ENCODE peak calls at places on chromosomes 2 and 18, in seven cellular contexts. Q is breast epithelium, J is Peyer's patch, P is BE2C, Y is pancreas, W is tibial artery, D is SK-N-SH. T is an unnamed sample.

GRCh38 chr2:229832499-229832898 is 89.3 kb downstream of the TRIP12 start:
- DNase-seq in P (no peak), Q (no peak), J (no peak), Y (no peak), W (no peak), D (no peak), T (no peak)

GRCh38 chr2:180979086-180979934 is 1.1 kb upstream of the UBE2E3 start:
- DNase-seq in Q (no peak), J (no peak), W (no peak), P (no peak), D (no peak), Y (no peak), T (peak; percentile 9)

GRCh38 chr2:212451786-212452200 is 86.8 kb downstream of the ERBB4 start:
- DNase-seq in D (no peak), J (no peak), Y (no peak), Q (no peak), P (no peak), W (no peak), T (no peak)

GRCh38 chr2:8872821-8873432 is 35.5 kb upstream of the KIDINS220 start:
- DNase-seq in J (no peak), W (no peak), Y (no peak), P (no peak), Q (no peak), D (peak; percentile 63), T (no peak)

GRCh38 chr2:232240896-232241295 is 137.7 kb upstream of the ALPP start:
- DNase-seq in Q (no peak), D (no peak), P (no peak), J (no peak), W (no peak), Y (no peak), T (no peak)

GRCh38 chr18:58896734-58897508 is 32.2 kb downstream of the ZNF532 start:
- DNase-seq in J (no peak), D (no peak), Y (no peak), Q (no peak), P (no peak), W (no peak), T (no peak)

GRCh38 chr2:238339395-238339780 is 19.1 kb downstream of the TRAF3IP1 start:
- DNase-seq in W (no peak), P (no peak), D (no peak), J (no peak), Y (no peak), Q (no peak), T (no peak)

GRCh38 chr2:185970148-185970852 is 231.7 kb downstream of the FSIP2 start:
- DNase-seq in P (peak; percentile 12), D (no peak), W (no peak), Q (no peak), J (peak; percentile 45), Y (no peak), T (no peak)

GRCh38 chr2:24492283-24493272 is 1.5 kb downstream of the NCOA1 start:
- DNase-seq in J (no peak), Y (no peak), W (no peak), Q (no peak), D (no peak), P (no peak), T (no peak)

GRCh38 chr2:120740375-120740764 is 4.7 kb downstream of the GLI2 start:
- DNase-seq in D (no peak), Q (no peak), W (no peak), P (no peak), J (no peak), Y (no peak), T (no peak)

GRCh38 chr2:182228073-182228473 is 198.8 kb downstream of the PDE1A start:
- DNase-seq in P (no peak), D (no peak), W (no peak), Y (no peak), Q (no peak), J (no peak), T (no peak)

GRCh38 chr2:50951416-50951815 is 80.5 kb downstream of the NRXN1 start:
- DNase-seq in Q (no peak), W (no peak), D (no peak), Y (no peak), P (no peak), J (no peak), T (no peak)

GRCh38 chr2:184793196-184793595 is 194.9 kb downstream of the ZNF804A start:
- DNase-seq in W (no peak), Y (no peak), Q (no peak), P (no peak), J (no peak), D (no peak), T (no peak)

GRCh38 chr2:209425082-209426071 is 1.5 kb downstream of the MAP2 start:
- DNase-seq in J (no peak), Y (no peak), P (peak; percentile 34), D (peak; percentile 50), W (no peak), Q (no peak), T (peak; percentile 16)

GRCh38 chr2:66574701-66575624 is 140.0 kb downstream of the MEIS1 start:
- DNase-seq in P (peak; percentile 67), W (peak; percentile 73), Q (no peak), J (no peak), D (peak; percentile 91), Y (peak; percentile 82), T (peak; percentile 77)

GRCh38 chr2:173434729-173435345 is 80.2 kb downstream of the CDCA7 start:
- DNase-seq in W (no peak), P (no peak), D (no peak), J (no peak), Q (no peak), Y (no peak), T (no peak)

GRCh38 chr2:11187083-11187619 is 31.9 kb downstream of the SLC66A3 start:
- DNase-seq in Q (no peak), J (no peak), W (no peak), D (no peak), Y (no peak), P (peak; percentile 29), T (peak; percentile 41)

GRCh38 chr2:39008663-39009062 is 112.2 kb downstream of the SOS1 start:
- DNase-seq in J (no peak), Y (no peak), Q (no peak), D (no peak), W (no peak), P (no peak), T (no peak)

GRCh38 chr2:110732422-110733413 is at the start of gene ACOXL:
- DNase-seq in D (peak; percentile 51), Q (no peak), J (peak; percentile 64), W (no peak), P (no peak), Y (peak; percentile 79), T (no peak)

GRCh38 chr18:44704137-44704791 is 23.6 kb downstream of the SETBP1 start:
- DNase-seq in D (no peak), Q (no peak), Y (no peak), W (no peak), P (no peak), J (no peak), T (no peak)

GRCh38 chr2:234258562-234259141 is 208.2 kb downstream of the SPP2 start:
- DNase-seq in W (no peak), J (no peak), D (no peak), Y (no peak), Q (no peak), P (no peak), T (no peak)

GRCh38 chr18:62610509-62611394 is 87.9 kb downstream of the ZCCHC2 start:
- DNase-seq in J (no peak), W (no peak), Y (no peak), P (no peak), Q (no peak), D (peak; percentile 49), T (no peak)

GRCh38 chr2:156565066-156565710 is 129.0 kb downstream of the GPD2 start:
- DNase-seq in W (no peak), P (no peak), D (no peak), Y (no peak), Q (no peak), J (no peak), T (no peak)

GRCh38 chr2:51673628-51674027 is 641.7 kb upstream of the NRXN1 start:
- DNase-seq in P (no peak), D (no peak), W (no peak), Q (no peak), J (no peak), Y (no peak), T (no peak)

GRCh38 chr18:62282188-62282629 is 42.9 kb upstream of the TNFRSF11A start:
- DNase-seq in P (no peak), J (no peak), W (no peak), Q (no peak), Y (no peak), D (no peak), T (peak; percentile 11)

GRCh38 chr2:240564571-240565266 is 3.6 kb upstream of the RNPEPL1 start:
- DNase-seq in P (no peak), W (peak; percentile 48), Q (peak; percentile 17), Y (peak; percentile 30), J (peak; percentile 45), D (no peak), T (no peak)
- H3K4me3 ChIP-seq in P (no peak overlapping the region), W (no peak overlapping the region), Q (no peak overlapping the region), Y (no peak overlapping the region), J (no peak overlapping the region), D (no peak overlapping the region), T (no peak overlapping the region)

DNA sequence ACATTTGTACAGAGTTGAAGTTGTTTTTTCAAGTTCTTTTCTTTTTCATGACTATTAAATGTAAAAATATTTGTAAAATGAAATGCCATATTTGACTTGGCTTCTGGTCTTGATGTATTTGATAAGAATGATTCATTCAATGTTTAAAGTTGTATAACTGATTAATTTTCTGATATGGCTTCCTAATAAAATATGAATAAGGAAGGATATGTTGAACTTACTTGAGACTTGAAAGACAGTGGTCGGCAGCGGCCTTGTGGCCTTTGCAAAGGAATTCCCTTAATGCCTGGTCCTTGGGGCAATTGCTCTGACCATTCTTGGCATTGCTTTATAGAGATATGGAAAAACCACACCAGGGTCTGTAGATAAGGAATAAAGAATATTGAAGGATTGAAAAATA is 25.9 kb upstream of the TMEM87B start:
- DNase-seq in J (no peak), D (no peak), Y (no peak), Q (no peak), W (no peak), P (no peak), T (no peak)
- H3K9me3 ChIP-seq in J (no peaks in the 10 kb centered on the region), D (no peaks in the 10 kb centered on the region), Y (no peaks in the 10 kb centered on the region), Q (no peaks in the 10 kb centered on the region), W (no peaks in the 10 kb centered on the region), P (no peaks in the 10 kb centered on the region), T (no peaks in the 10 kb centered on the region)

DNA sequence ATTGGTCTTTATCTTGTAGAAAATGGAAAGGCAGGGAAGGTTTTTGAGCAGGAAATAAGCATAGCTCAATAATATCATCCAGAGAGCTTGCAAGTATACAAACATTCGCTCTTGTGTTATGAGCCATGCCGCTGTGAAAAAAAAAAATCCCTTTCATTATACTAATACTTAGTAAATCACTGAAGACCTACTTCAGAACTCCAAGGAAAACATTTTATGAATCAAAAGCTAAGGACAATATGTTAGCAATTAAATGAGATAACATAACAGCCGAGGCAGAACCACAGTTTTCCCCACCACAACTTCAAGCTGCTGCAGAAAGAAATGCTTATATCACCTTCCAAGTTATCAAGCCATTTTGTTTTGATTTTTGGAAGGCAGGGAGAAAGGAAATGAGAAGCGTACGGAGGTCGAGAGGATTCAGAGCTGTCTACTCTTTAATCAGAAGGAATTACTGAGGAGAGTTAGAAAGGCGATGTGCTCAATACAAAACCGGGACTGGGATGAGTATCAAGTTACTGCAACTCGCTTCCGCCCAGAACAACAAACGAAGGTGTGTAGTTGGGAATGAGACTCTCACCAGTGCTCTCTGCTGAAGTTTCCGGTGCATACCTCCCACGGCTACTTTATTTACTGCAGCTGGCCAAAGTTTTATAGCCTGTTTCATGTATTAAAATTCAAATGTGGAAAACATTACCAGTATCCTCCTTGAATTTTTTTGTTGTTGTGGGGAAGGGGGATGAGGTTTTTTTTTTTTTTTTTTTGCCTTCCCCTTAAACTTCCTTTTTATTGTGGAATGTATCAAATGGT is 292.1 kb upstream of the CCDC68 start:
- DNase-seq in Q (no peak), P (no peak), Y (no peak), D (no peak), J (no peak), W (no peak), T (no peak)
- H3K4me3 ChIP-seq in Q (peak overlapping the region; percentile 32), P (no peak overlapping the region), Y (no peak overlapping the region), D (no peak overlapping the region), J (no peak overlapping the region), W (no peak overlapping the region), T (no peak overlapping the region)

GRCh38 chr2:89784960-89785359 is 1093.5 kb downstream of the RPIA start:
- DNase-seq in Y (no peak), D (no peak), W (no peak), P (no peak), Q (no peak), J (no peak), T (no peak)
- H3K9me3 ChIP-seq in Y (no peaks in the 10 kb centered on the region), D (no peaks in the 10 kb centered on the region), W (peaks cover 62% of the 10 kb centered on the region), P (no peaks in the 10 kb centered on the region), Q (peaks cover 15% of the 10 kb centered on the region), J (no peaks in the 10 kb centered on the region), T (peaks cover 59% of the 10 kb centered on the region)